ENCODE peak calls at places on chromosomes 16 and 17, in seven cellular contexts. W is BJ, Z is OCI-LY7, G is PC-3, T is stomach, N is adrenal gland, Y is body of pancreas. J is an unnamed sample.

GRCh38 chr16:3266873-3267537 is 10.6 kb upstream of the MEFV start:
- DNase-seq in T (no peak), Z (peak), G (peak), Y (no peak), N (peak), W (peak), J (no peak)

GRCh38 chr17:80192268-80192667 is 22.4 kb downstream of the CARD14 start:
- DNase-seq in T (no peak), Y (no peak), N (no peak), G (no peak), Z (no peak), W (no peak), J (no peak)

GRCh38 chr16:78655481-78656114 is 556.1 kb downstream of the WWOX start:
- DNase-seq in W (no peak), Y (no peak), Z (no peak), G (no peak), T (no peak), N (no peak), J (no peak)

GRCh38 chr17:62797959-62798358 is 10.2 kb downstream of the MARCHF10 start:
- DNase-seq in T (no peak), W (no peak), Y (no peak), G (no peak), N (no peak), Z (no peak), J (no peak)

GRCh38 chr17:8072727-8073461 is 14.6 kb downstream of the ALOX12B start:
- DNase-seq in W (no peak), T (no peak), Z (no peak), Y (no peak), N (no peak), G (no peak), J (no peak)

GRCh38 chr17:55601874-55602364 is 90.7 kb upstream of the SMIM36 start:
- DNase-seq in Y (no peak), G (peak), T (no peak), W (no peak), Z (peak), N (peak), J (no peak)

GRCh38 chr17:49567871-49568694 is 7.6 kb upstream of the NXPH3 start:
- DNase-seq in W (no peak), G (peak), N (peak), T (peak), Z (peak), Y (peak), J (no peak)

GRCh38 chr16:71780521-71781089 is 28.0 kb downstream of the AP1G1 start:
- DNase-seq in Y (no peak), Z (no peak), W (no peak), N (no peak), G (no peak), T (no peak), J (no peak)

GRCh38 chr17:48954300-48954755 is 9.7 kb upstream of the SNF8 start:
- DNase-seq in G (peak), Z (peak), T (no peak), W (no peak), Y (no peak), N (no peak), J (no peak)

GRCh38 chr16:23072084-23072599 is 77.1 kb downstream of the USP31 start:
- DNase-seq in Y (no peak), W (no peak), T (peak), G (peak), N (peak), Z (no peak), J (no peak)

GRCh38 chr17:43940630-43941029 is 1.6 kb downstream of the PPY start:
- DNase-seq in N (no peak), Z (peak), T (no peak), Y (no peak), G (peak), W (no peak), J (no peak)

GRCh38 chr17:2688351-2689342 is 22.9 kb downstream of the CLUH start:
- DNase-seq in Z (no peak), T (no peak), N (peak), W (no peak), Y (peak), G (peak), J (no peak)

GRCh38 chr17:20935740-20936139 is 107.1 kb downstream of the USP22 start:
- DNase-seq in N (no peak), Z (no peak), G (peak), T (no peak), Y (no peak), W (peak), J (no peak)

GRCh38 chr16:89322381-89323119 is 105.0 kb downstream of the ZNF778 start:
- DNase-seq in T (no peak), W (no peak), G (peak), Y (no peak), N (no peak), Z (no peak), J (no peak)

GRCh38 chr17:80101946-80102706 is 745 bp downstream of the GAA start:
- DNase-seq in W (no peak), Z (peak), G (peak), T (no peak), Y (no peak), N (no peak), J (no peak)

GRCh38 chr17:1490643-1491405 is 1.7 kb downstream of the MYO1C start:
- DNase-seq in N (peak), G (peak), T (peak), W (no peak), Y (peak), Z (peak), J (no peak)

GRCh38 chr17:47846741-47847340 is 4.1 kb downstream of the SP6 start:
- DNase-seq in Y (no peak), Z (no peak), W (no peak), T (no peak), G (no peak), N (no peak), J (no peak)

GRCh38 chr17:1000597-1001490 is 3.9 kb downstream of the TIMM22 start:
- DNase-seq in N (peak), W (no peak), G (no peak), T (peak), Z (no peak), Y (no peak), J (no peak)

GRCh38 chr16:77807-78443 is at the start of gene MPG:
- DNase-seq in Z (peak), W (no peak), G (peak), N (peak), Y (peak), T (peak), J (no peak)

GRCh38 chr17:36532435-36532975 is 2.2 kb downstream of the MYO19 start:
- DNase-seq in Y (no peak), N (peak), G (no peak), Z (no peak), W (no peak), T (no peak), J (no peak)

GRCh38 chr17:13593021-13593751 is 8.5 kb downstream of the HS3ST3A1 start:
- DNase-seq in Z (no peak), T (no peak), Y (no peak), N (no peak), G (no peak), W (no peak), J (no peak)

GRCh38 chr17:56592487-56593072 is 919 bp upstream of the NOG start:
- DNase-seq in Y (peak), G (peak), Z (peak), N (peak), W (no peak), T (peak), J (no peak)

GRCh38 chr16:56275076-56275475 is 83.8 kb downstream of the GNAO1 start:
- DNase-seq in N (no peak), Y (no peak), Z (no peak), W (no peak), T (no peak), G (no peak), J (no peak)

GRCh38 chr17:17712268-17712924 is 31.1 kb downstream of the RAI1 start:
- DNase-seq in G (peak), W (peak), Y (no peak), N (no peak), Z (no peak), T (no peak), J (peak)

GRCh38 chr16:49952386-49952785 is 72.6 kb upstream of the CNEP1R1 start:
- DNase-seq in Y (no peak), T (no peak), G (peak), Z (no peak), W (no peak), N (no peak), J (no peak)

GRCh38 chr16:83070416-83071199 is 443.8 kb downstream of the CDH13 start:
- DNase-seq in G (no peak), N (no peak), Z (no peak), W (peak), T (no peak), Y (no peak), J (no peak)

GRCh38 chr17:15496735-15497134 is 29.3 kb upstream of the CDRT4 start:
- DNase-seq in Z (no peak), W (no peak), N (no peak), Y (no peak), T (no peak), G (no peak), J (no peak)

GRCh38 chr16:72739577-72739976 is 308.4 kb downstream of the ZFHX3 start:
- DNase-seq in G (peak), Y (no peak), Z (no peak), W (peak), N (no peak), T (no peak), J (no peak)

GRCh38 chr17:82094931-82095776 is 2.9 kb downstream of the FASN start:
- DNase-seq in G (no peak), Z (no peak), T (no peak), W (no peak), Y (no peak), N (no peak), J (no peak)
- H3K4me3 ChIP-seq in G (peak), Z (no peak), T (no peak), W (no peak), Y (no peak), N (no peak), J (no peak)

GRCh38 chr16:27859020-27859419 is 204.5 kb downstream of the GSG1L start:
- DNase-seq in Z (no peak), N (no peak), G (no peak), T (no peak), Y (no peak), W (no peak), J (no peak)
- TF ChIP-seq CTCF in Z (peak), N (no peak), G (peak), T (no peak), Y (no peak), W (no peak), J (peak)

DNA sequence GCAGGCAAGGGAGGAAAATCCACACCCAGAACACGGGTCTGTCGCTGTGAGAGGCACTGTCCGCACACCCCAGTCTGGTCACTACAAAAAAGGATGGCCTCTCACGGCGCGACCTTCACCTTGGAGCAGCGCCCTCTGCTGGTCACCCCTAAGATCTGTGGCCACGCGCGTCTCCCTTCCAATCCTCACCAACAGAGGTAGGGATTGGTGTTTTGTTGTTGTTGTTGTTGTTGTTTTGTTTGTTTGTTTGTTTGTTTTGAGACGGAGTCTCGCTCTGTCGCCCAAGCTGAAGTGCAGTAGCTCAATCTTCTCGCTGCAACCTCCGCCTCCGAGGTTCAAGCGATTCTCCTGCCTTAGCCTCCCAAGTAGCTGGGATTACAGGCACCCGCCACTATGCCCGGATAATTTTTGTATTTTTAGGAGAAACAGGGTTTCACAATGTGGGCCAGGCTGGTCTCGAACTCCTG is 15.0 kb upstream of the C17orf58 start:
- DNase-seq in W (no peak), Z (peak), G (peak), N (peak), T (peak), Y (peak), J (no peak)
- H3K4me3 ChIP-seq in W (no peak), Z (peak), G (peak), N (no peak), T (no peak), Y (no peak), J (peak)

DNA sequence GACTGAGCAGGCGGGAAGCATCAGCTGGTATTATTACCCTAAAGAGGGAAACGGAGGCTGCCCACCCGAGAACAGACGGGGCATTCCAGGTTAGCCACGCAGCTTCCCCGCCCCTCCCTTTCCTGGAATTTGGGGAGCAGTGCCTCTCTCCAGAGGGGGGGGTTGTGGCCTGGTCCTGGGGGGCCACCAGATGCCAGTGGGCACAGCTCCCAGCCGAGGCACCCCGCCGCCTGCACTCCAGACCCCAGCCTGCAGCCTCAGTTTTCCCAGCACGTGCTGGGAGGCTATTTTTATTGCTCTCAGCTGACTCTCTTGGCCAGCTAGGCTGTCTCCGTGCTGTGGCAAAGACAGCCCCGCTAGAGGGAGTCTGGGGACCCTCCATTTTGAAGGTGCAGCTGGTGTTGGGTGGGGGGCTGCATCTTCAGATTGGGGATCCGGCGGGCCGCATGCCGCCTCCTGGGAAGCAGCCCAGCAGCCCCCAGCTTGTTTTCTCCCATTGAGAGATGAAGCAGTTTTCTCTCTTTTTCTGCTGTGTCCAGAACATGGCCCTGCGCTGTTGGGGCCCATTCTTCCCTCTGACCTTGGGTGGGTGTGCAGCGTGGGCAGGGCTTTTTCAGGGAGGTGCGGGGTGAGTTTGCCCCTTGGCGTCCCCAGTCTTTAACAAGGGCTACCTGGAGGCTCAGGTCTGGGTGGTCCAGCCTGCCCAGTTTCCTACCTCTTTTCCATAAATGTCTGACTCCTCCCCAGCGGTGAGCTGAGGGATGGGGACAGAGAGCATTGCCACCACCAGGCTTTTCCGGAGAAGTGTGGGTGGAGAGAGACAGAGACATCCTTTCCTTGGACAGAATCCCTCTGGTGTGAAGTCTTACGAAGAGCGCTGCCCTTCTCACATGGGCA is 62.5 kb upstream of the GSE1 start:
- DNase-seq in Y (no peak), N (no peak), T (no peak), Z (no peak), W (no peak), G (no peak), J (no peak)
- TF ChIP-seq CTCF in Y (no peak), N (no peak), T (no peak), Z (peak), W (peak), G (no peak), J (peak)

J was measured in GM12864.